ENCODE peak calls at places on chromosomes 2 and 18, in seven cellular contexts. One of them, this sample, is unnamed.
A peak's percentile ranks its signal among the peaks of the same experiment; 100 is the strongest.

GRCh38 chr2:212683346-212683745 is 144.7 kb upstream of the ERBB4 start:
- DNase-seq in HCT116: no peak
- DNase-seq in SJSA1: no peak
- DNase-seq in mammary epithelial cell: peak; percentile 8
- DNase-seq in right lobe of liver: no peak
- DNase-seq in GM23338: no peak
- DNase-seq in astrocyte: peak; percentile 41
- DNase-seq in this sample: no peak

GRCh38 chr2:226733927-226734564 is 65.6 kb downstream of the IRS1 start:
- DNase-seq in HCT116: no peak
- DNase-seq in SJSA1: no peak
- DNase-seq in mammary epithelial cell: no peak
- DNase-seq in right lobe of liver: no peak
- DNase-seq in GM23338: no peak
- DNase-seq in astrocyte: no peak
- DNase-seq in this sample: no peak

GRCh38 chr2:54676656-54677055 is 46.8 kb upstream of the EML6 start:
- DNase-seq in HCT116: no peak
- DNase-seq in SJSA1: no peak
- DNase-seq in mammary epithelial cell: no peak
- DNase-seq in right lobe of liver: no peak
- DNase-seq in GM23338: no peak
- DNase-seq in astrocyte: peak; percentile 37
- DNase-seq in this sample: no peak

GRCh38 chr2:8169443-8169842 is 512.4 kb upstream of the ID2 start:
- DNase-seq in HCT116: no peak
- DNase-seq in SJSA1: no peak
- DNase-seq in mammary epithelial cell: peak; percentile 71
- DNase-seq in right lobe of liver: no peak
- DNase-seq in GM23338: no peak
- DNase-seq in astrocyte: peak; percentile 91
- DNase-seq in this sample: no peak

GRCh38 chr2:197873293-197873701 is 68.9 kb downstream of the PLCL1 start:
- DNase-seq in HCT116: no peak
- DNase-seq in SJSA1: no peak
- DNase-seq in mammary epithelial cell: no peak
- DNase-seq in right lobe of liver: no peak
- DNase-seq in GM23338: peak; percentile 59
- DNase-seq in astrocyte: peak; percentile 78
- DNase-seq in this sample: no peak

GRCh38 chr2:128196026-128196822 is 105.2 kb downstream of the UGGT1 start:
- DNase-seq in HCT116: no peak
- DNase-seq in SJSA1: no peak
- DNase-seq in mammary epithelial cell: no peak
- DNase-seq in right lobe of liver: no peak
- DNase-seq in GM23338: peak; percentile 31
- DNase-seq in astrocyte: peak; percentile 52
- DNase-seq in this sample: no peak

GRCh38 chr18:58438161-58438983 is 190.5 kb downstream of the ALPK2 start:
- DNase-seq in HCT116: no peak
- DNase-seq in SJSA1: no peak
- DNase-seq in mammary epithelial cell: peak; percentile 16
- DNase-seq in right lobe of liver: no peak
- DNase-seq in GM23338: no peak
- DNase-seq in astrocyte: peak; percentile 36
- DNase-seq in this sample: no peak

GRCh38 chr18:23229472-23229871 is 94.2 kb downstream of the CABLES1 start:
- DNase-seq in HCT116: no peak
- DNase-seq in SJSA1: no peak
- DNase-seq in mammary epithelial cell: no peak
- DNase-seq in right lobe of liver: no peak
- DNase-seq in GM23338: no peak
- DNase-seq in astrocyte: no peak
- DNase-seq in this sample: no peak

GRCh38 chr2:172113617-172114016 is 10.9 kb upstream of the DLX2 start:
- DNase-seq in HCT116: no peak
- DNase-seq in SJSA1: no peak
- DNase-seq in mammary epithelial cell: no peak
- DNase-seq in right lobe of liver: no peak
- DNase-seq in GM23338: peak; percentile 57
- DNase-seq in astrocyte: peak; percentile 43
- DNase-seq in this sample: peak; percentile 65

GRCh38 chr18:13183790-13184189 is 34.8 kb upstream of the LDLRAD4 start:
- DNase-seq in HCT116: no peak
- DNase-seq in SJSA1: no peak
- DNase-seq in mammary epithelial cell: no peak
- DNase-seq in right lobe of liver: no peak
- DNase-seq in GM23338: no peak
- DNase-seq in astrocyte: no peak
- DNase-seq in this sample: no peak

GRCh38 chr2:64354857-64355680 is 98.9 kb upstream of the LGALSL start:
- DNase-seq in HCT116: no peak
- DNase-seq in SJSA1: peak; percentile 60
- DNase-seq in mammary epithelial cell: peak; percentile 93
- DNase-seq in right lobe of liver: no peak
- DNase-seq in GM23338: no peak
- DNase-seq in astrocyte: peak; percentile 93
- DNase-seq in this sample: peak; percentile 57

GRCh38 chr2:19759880-19760279 is 141.9 kb downstream of the TTC32 start:
- DNase-seq in HCT116: no peak
- DNase-seq in SJSA1: no peak
- DNase-seq in mammary epithelial cell: no peak
- DNase-seq in right lobe of liver: no peak
- DNase-seq in GM23338: no peak
- DNase-seq in astrocyte: no peak
- DNase-seq in this sample: no peak

GRCh38 chr2:163735692-163736432 is at the start of gene FIGN:
- DNase-seq in HCT116: no peak
- DNase-seq in SJSA1: peak; percentile 70
- DNase-seq in mammary epithelial cell: peak; percentile 77
- DNase-seq in right lobe of liver: peak; percentile 83
- DNase-seq in GM23338: peak; percentile 87
- DNase-seq in astrocyte: peak; percentile 85
- DNase-seq in this sample: peak; percentile 87

GRCh38 chr2:39696838-39697237 is 31.1 kb downstream of the TMEM178A start:
- DNase-seq in HCT116: no peak
- DNase-seq in SJSA1: no peak
- DNase-seq in mammary epithelial cell: peak; percentile 53
- DNase-seq in right lobe of liver: no peak
- DNase-seq in GM23338: no peak
- DNase-seq in astrocyte: peak; percentile 87
- DNase-seq in this sample: peak; percentile 82

GRCh38 chr2:200622106-200622505 is 36.3 kb downstream of the AOX1 start:
- DNase-seq in HCT116: no peak
- DNase-seq in SJSA1: no peak
- DNase-seq in mammary epithelial cell: no peak
- DNase-seq in right lobe of liver: no peak
- DNase-seq in GM23338: no peak
- DNase-seq in astrocyte: no peak
- DNase-seq in this sample: no peak

GRCh38 chr2:234469251-234469845 is 27.5 kb downstream of the ARL4C start:
- DNase-seq in HCT116: no peak
- DNase-seq in SJSA1: no peak
- DNase-seq in mammary epithelial cell: no peak
- DNase-seq in right lobe of liver: no peak
- DNase-seq in GM23338: no peak
- DNase-seq in astrocyte: no peak
- DNase-seq in this sample: no peak

GRCh38 chr2:46034535-46034934 is 262.7 kb upstream of the EPAS1 start:
- DNase-seq in HCT116: no peak
- DNase-seq in SJSA1: no peak
- DNase-seq in mammary epithelial cell: no peak
- DNase-seq in right lobe of liver: no peak
- DNase-seq in GM23338: no peak
- DNase-seq in astrocyte: peak; percentile 82
- DNase-seq in this sample: peak; percentile 67

GRCh38 chr2:140808816-140809215 is 1322.0 kb downstream of the LRP1B start:
- DNase-seq in HCT116: peak; percentile 31
- DNase-seq in SJSA1: no peak
- DNase-seq in mammary epithelial cell: no peak
- DNase-seq in right lobe of liver: no peak
- DNase-seq in GM23338: peak; percentile 65
- DNase-seq in astrocyte: no peak
- DNase-seq in this sample: no peak

GRCh38 chr2:112149194-112149593 is 11.0 kb downstream of the FBLN7 start:
- DNase-seq in HCT116: no peak
- DNase-seq in SJSA1: peak; percentile 22
- DNase-seq in mammary epithelial cell: no peak
- DNase-seq in right lobe of liver: no peak
- DNase-seq in GM23338: no peak
- DNase-seq in astrocyte: no peak
- DNase-seq in this sample: no peak

GRCh38 chr18:65983750-65984149 is 232.9 kb downstream of the CDH7 start:
- DNase-seq in HCT116: no peak
- DNase-seq in SJSA1: no peak
- DNase-seq in mammary epithelial cell: no peak
- DNase-seq in right lobe of liver: no peak
- DNase-seq in GM23338: peak; percentile 16
- DNase-seq in astrocyte: no peak
- DNase-seq in this sample: no peak

GRCh38 chr2:216012133-216012829 is 1.1 kb downstream of the MREG start:
- DNase-seq in HCT116: no peak
- DNase-seq in SJSA1: no peak
- DNase-seq in mammary epithelial cell: peak; percentile 85
- DNase-seq in right lobe of liver: no peak
- DNase-seq in GM23338: no peak
- DNase-seq in astrocyte: peak; percentile 83
- DNase-seq in this sample: no peak

GRCh38 chr18:74392323-74392722 is 64.8 kb downstream of the DIPK1C start:
- DNase-seq in HCT116: no peak
- DNase-seq in SJSA1: no peak
- DNase-seq in mammary epithelial cell: no peak
- DNase-seq in right lobe of liver: no peak
- DNase-seq in GM23338: no peak
- DNase-seq in astrocyte: no peak
- DNase-seq in this sample: no peak

GRCh38 chr2:230947908-230948365 is 22.9 kb upstream of the GPR55 start:
- DNase-seq in HCT116: no peak
- DNase-seq in SJSA1: no peak
- DNase-seq in mammary epithelial cell: no peak
- DNase-seq in right lobe of liver: no peak
- DNase-seq in GM23338: no peak
- DNase-seq in astrocyte: no peak
- DNase-seq in this sample: no peak

GRCh38 chr18:33495278-33495677 is 54.8 kb upstream of the CCDC178 start:
- DNase-seq in HCT116: no peak
- DNase-seq in SJSA1: no peak
- DNase-seq in mammary epithelial cell: peak; percentile 17
- DNase-seq in right lobe of liver: no peak
- DNase-seq in GM23338: peak; percentile 82
- DNase-seq in astrocyte: peak; percentile 49
- DNase-seq in this sample: peak; percentile 66

GRCh38 chr2:9699139-9699823 is 68.5 kb upstream of the YWHAQ start:
- DNase-seq in HCT116: no peak
- DNase-seq in SJSA1: no peak
- DNase-seq in mammary epithelial cell: peak; percentile 57
- DNase-seq in right lobe of liver: no peak
- DNase-seq in GM23338: no peak
- DNase-seq in astrocyte: peak; percentile 83
- DNase-seq in this sample: no peak

GRCh38 chr18:77522031-77522675 is 272.5 kb downstream of the GALR1 start:
- DNase-seq in HCT116: no peak
- DNase-seq in SJSA1: no peak
- DNase-seq in mammary epithelial cell: no peak
- DNase-seq in right lobe of liver: no peak
- DNase-seq in GM23338: no peak
- DNase-seq in astrocyte: no peak
- DNase-seq in this sample: no peak
- H3K27me3 ChIP-seq in HCT116: no peaks in the 10 kb centered on the region
- H3K27me3 ChIP-seq in SJSA1: peaks cover 4% of the 10 kb centered on the region
- H3K27me3 ChIP-seq in mammary epithelial cell: no peaks in the 10 kb centered on the region
- H3K27me3 ChIP-seq in right lobe of liver: no peaks in the 10 kb centered on the region
- H3K27me3 ChIP-seq in GM23338: no peaks in the 10 kb centered on the region
- H3K27me3 ChIP-seq in astrocyte: no peaks in the 10 kb centered on the region
- H3K27me3 ChIP-seq in this sample: no peaks in the 10 kb centered on the region

GRCh38 chr2:36451512-36451911 is 95.9 kb downstream of the CRIM1 start:
- DNase-seq in HCT116: no peak
- DNase-seq in SJSA1: no peak
- DNase-seq in mammary epithelial cell: no peak
- DNase-seq in right lobe of liver: no peak
- DNase-seq in GM23338: no peak
- DNase-seq in astrocyte: peak; percentile 83
- DNase-seq in this sample: no peak
- H3K27ac ChIP-seq in HCT116: no peak overlapping the region
- H3K27ac ChIP-seq in SJSA1: peak overlapping the region; percentile 84
- H3K27ac ChIP-seq in mammary epithelial cell: peak overlapping the region; percentile 29
- H3K27ac ChIP-seq in right lobe of liver: peak overlapping the region; percentile 50
- H3K27ac ChIP-seq in GM23338: no peak overlapping the region
- H3K27ac ChIP-seq in astrocyte: peak overlapping the region; percentile 92
- H3K27ac ChIP-seq in this sample: no peak overlapping the region

GRCh38 chr2:176106636-176107539 is at the start of gene HOXD11:
- DNase-seq in HCT116: no peak
- DNase-seq in SJSA1: no peak
- DNase-seq in mammary epithelial cell: peak; percentile 70
- DNase-seq in right lobe of liver: peak; percentile 72
- DNase-seq in GM23338: peak; percentile 83
- DNase-seq in astrocyte: no peak
- DNase-seq in this sample: peak; percentile 14
- H3K4me3 ChIP-seq in HCT116: peak within 1 kb of the TSS; percentile 32
- H3K4me3 ChIP-seq in SJSA1: no peak within 1 kb of the TSS
- H3K4me3 ChIP-seq in mammary epithelial cell: peak within 1 kb of the TSS; percentile 41
- H3K4me3 ChIP-seq in right lobe of liver: no peak within 1 kb of the TSS
- H3K4me3 ChIP-seq in GM23338: peak within 1 kb of the TSS; percentile 48
- H3K4me3 ChIP-seq in astrocyte: no peak within 1 kb of the TSS
- H3K4me3 ChIP-seq in this sample: peak within 1 kb of the TSS; percentile 58

GRCh38 chr2:3113122-3113521 is 264.5 kb downstream of the EIPR1 start:
- DNase-seq in HCT116: no peak
- DNase-seq in SJSA1: no peak
- DNase-seq in mammary epithelial cell: no peak
- DNase-seq in right lobe of liver: no peak
- DNase-seq in GM23338: no peak
- DNase-seq in astrocyte: no peak
- DNase-seq in this sample: no peak

GRCh38 chr2:3112553-3112952 is 265.1 kb downstream of the EIPR1 start:
- DNase-seq in HCT116: no peak
- DNase-seq in SJSA1: no peak
- DNase-seq in mammary epithelial cell: no peak
- DNase-seq in right lobe of liver: no peak
- DNase-seq in GM23338: no peak
- DNase-seq in astrocyte: no peak
- DNase-seq in this sample: no peak

GRCh38 chr2:3112131-3112530 is 265.5 kb downstream of the EIPR1 start:
- DNase-seq in HCT116: no peak
- DNase-seq in SJSA1: no peak
- DNase-seq in mammary epithelial cell: no peak
- DNase-seq in right lobe of liver: no peak
- DNase-seq in GM23338: no peak
- DNase-seq in astrocyte: no peak
- DNase-seq in this sample: no peak

GRCh38 chr2:3114406-3115185 is 263.0 kb downstream of the EIPR1 start:
- DNase-seq in HCT116: no peak
- DNase-seq in SJSA1: no peak
- DNase-seq in mammary epithelial cell: no peak
- DNase-seq in right lobe of liver: no peak
- DNase-seq in GM23338: no peak
- DNase-seq in astrocyte: no peak
- DNase-seq in this sample: peak; percentile 52

DNA sequence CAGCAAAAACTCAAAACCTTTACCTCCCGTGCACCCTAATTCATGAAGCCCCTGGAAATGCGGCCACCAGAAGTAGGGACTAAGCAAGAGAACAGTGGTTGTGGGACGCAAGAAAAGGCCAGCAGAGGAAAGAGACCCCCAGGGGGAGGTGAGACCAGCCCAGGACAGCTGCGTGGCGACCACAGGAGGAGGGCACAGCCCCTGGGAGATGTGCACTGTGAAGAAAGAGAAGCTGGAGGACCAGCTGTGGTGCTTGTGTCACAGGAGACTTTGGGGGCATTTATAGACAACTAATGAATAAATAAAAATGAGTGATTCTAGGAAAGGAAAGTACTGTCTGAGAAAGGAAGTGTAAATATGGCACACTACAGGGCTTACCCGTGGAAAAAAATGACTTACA is 263.8 kb downstream of the EIPR1 start:
- DNase-seq in HCT116: no peak
- DNase-seq in SJSA1: no peak
- DNase-seq in mammary epithelial cell: no peak
- DNase-seq in right lobe of liver: no peak
- DNase-seq in GM23338: no peak
- DNase-seq in astrocyte: no peak
- DNase-seq in this sample: peak; percentile 80
- H3K27me3 ChIP-seq in HCT116: no peaks in the 10 kb centered on the region
- H3K27me3 ChIP-seq in SJSA1: no peaks in the 10 kb centered on the region
- H3K27me3 ChIP-seq in mammary epithelial cell: no peaks in the 10 kb centered on the region
- H3K27me3 ChIP-seq in right lobe of liver: no peaks in the 10 kb centered on the region
- H3K27me3 ChIP-seq in GM23338: no peaks in the 10 kb centered on the region
- H3K27me3 ChIP-seq in astrocyte: no peaks in the 10 kb centered on the region
- H3K27me3 ChIP-seq in this sample: no peaks in the 10 kb centered on the region